ENCODE peak calls at places on chromosomes 16 and 17, in ten cellular contexts. S is HFF-Myc, H is foreskin fibroblast, Q is A549, A is hepatocyte, U is sigmoid colon, W is stomach, C is dorsolateral prefrontal cortex, X is cardiac fibroblast, M is esophagus muscularis mucosa. Y is an unnamed sample.

GRCh38 chr17:3818786-3819185 is 17.8 kb upstream of the ITGAE start:
- DNase-seq in S (no peak), H (no peak), Q (no peak), A (no peak), U (no peak), W (no peak), C (no peak), X (peak; percentile 37), M (no peak), Y (peak; percentile 16)

GRCh38 chr16:72959301-72959996 is 88.5 kb downstream of the ZFHX3 start:
- DNase-seq in S (no peak), H (no peak), Q (no peak), A (no peak), U (peak; percentile 64), W (no peak), C (no peak), X (no peak), M (no peak), Y (no peak)

GRCh38 chr16:82182237-82183003 is 12.4 kb upstream of the MPHOSPH6 start:
- DNase-seq in S (no peak), H (no peak), Q (no peak), A (no peak), U (no peak), W (no peak), C (no peak), X (peak; percentile 60), M (no peak), Y (peak; percentile 70)

GRCh38 chr17:8855477-8856204 is 11.8 kb downstream of the PIK3R6 start:
- DNase-seq in S (no peak), H (no peak), Q (no peak), A (no peak), U (no peak), W (no peak), C (no peak), X (no peak), M (no peak), Y (no peak)

GRCh38 chr16:22977294-22977697 is 163.3 kb downstream of the HS3ST2 start:
- DNase-seq in S (no peak), H (peak; percentile 10), Q (no peak), A (no peak), U (no peak), W (no peak), C (no peak), X (peak; percentile 7), M (peak; percentile 14), Y (no peak)

GRCh38 chr16:86608301-86608747 is 30.0 kb downstream of the FOXL1 start:
- DNase-seq in S (no peak), H (no peak), Q (no peak), A (no peak), U (no peak), W (no peak), C (no peak), X (peak; percentile 55), M (no peak), Y (no peak)

GRCh38 chr16:84941916-84942315 is 69.4 kb downstream of the ZDHHC7 start:
- DNase-seq in S (no peak), H (peak; percentile 69), Q (no peak), A (peak; percentile 49), U (no peak), W (no peak), C (no peak), X (no peak), M (no peak), Y (no peak)

GRCh38 chr16:15452456-15452855 is 18.1 kb downstream of the BMERB1 start:
- DNase-seq in S (no peak), H (no peak), Q (no peak), A (no peak), U (no peak), W (no peak), C (no peak), X (no peak), M (no peak), Y (no peak)

GRCh38 chr17:76452646-76453430 is at the start of gene UBE2O:
- DNase-seq in S (peak; percentile 47), H (peak; percentile 78), Q (peak; percentile 96), A (peak; percentile 94), U (peak; percentile 89), W (peak; percentile 88), C (peak; percentile 90), X (peak; percentile 84), M (peak; percentile 95), Y (peak; percentile 84)

GRCh38 chr17:22217135-22217534 is 524.8 kb downstream of the KCNJ18 start:
- DNase-seq in S (no peak), H (no peak), Q (no peak), A (no peak), U (no peak), W (no peak), C (no peak), X (no peak), M (no peak), Y (no peak)

GRCh38 chr17:49125449-49125848 is 7.1 kb upstream of the B4GALNT2 start:
- DNase-seq in S (no peak), H (no peak), Q (no peak), A (no peak), U (no peak), W (no peak), C (no peak), X (no peak), M (no peak), Y (no peak)

GRCh38 chr17:72432143-72432604 is 311.4 kb downstream of the SOX9 start:
- DNase-seq in S (no peak), H (peak; percentile 39), Q (no peak), A (no peak), U (no peak), W (no peak), C (no peak), X (no peak), M (no peak), Y (no peak)

GRCh38 chr17:19369846-19370492 is 7.4 kb upstream of the B9D1 start:
- DNase-seq in S (no peak), H (no peak), Q (no peak), A (no peak), U (peak; percentile 74), W (no peak), C (no peak), X (peak; percentile 31), M (no peak), Y (no peak)

GRCh38 chr17:58247511-58248363 is 9.4 kb downstream of the LPO start:
- DNase-seq in S (no peak), H (no peak), Q (no peak), A (no peak), U (no peak), W (no peak), C (no peak), X (no peak), M (peak; percentile 85), Y (no peak)

GRCh38 chr17:78186689-78187595 is at the start of the genes AFMID and TK1:
- DNase-seq in S (peak; percentile 85), H (peak; percentile 95), Q (peak; percentile 100), A (peak; percentile 98), U (peak; percentile 97), W (peak; percentile 99), C (peak; percentile 99), X (peak; percentile 98), M (peak; percentile 99), Y (peak; percentile 97)
- H3K4me3 ChIP-seq in S (peak within 1 kb of the TSS; percentile 70), H (peak within 1 kb of the TSS; percentile 82), Q (peak within 1 kb of the TSS; percentile 72), A (peak within 1 kb of the TSS; percentile 33), U (peak within 1 kb of the TSS; percentile 51), W (peak within 1 kb of the TSS; percentile 45), C (peak within 1 kb of the TSS; percentile 53), X (peak within 1 kb of the TSS; percentile 73), M (peak within 1 kb of the TSS; percentile 56), Y (peak within 1 kb of the TSS; percentile 68)

DNA sequence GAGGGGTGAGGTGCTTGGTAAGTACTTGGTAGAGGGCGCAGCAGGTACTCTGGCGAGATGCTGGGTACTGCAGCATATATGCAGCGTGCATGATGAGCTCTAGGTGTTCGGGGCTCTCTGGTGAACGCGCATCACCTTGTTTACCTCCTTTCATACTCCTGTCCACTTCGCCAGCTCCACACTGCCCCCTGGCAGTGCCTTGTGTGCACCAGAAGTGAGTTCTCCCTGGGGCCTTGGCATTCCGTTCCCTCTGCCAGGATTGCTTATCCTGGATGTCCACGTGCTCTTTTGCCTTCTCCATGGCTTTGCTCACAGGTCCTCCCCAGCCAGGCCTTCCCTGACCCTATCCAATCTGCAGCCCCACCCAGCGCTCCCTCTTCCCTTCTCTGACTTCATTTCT is 154.2 kb downstream of the MRM1 start:
- DNase-seq in S (no peak), H (no peak), Q (peak; percentile 70), A (peak; percentile 22), U (no peak), W (no peak), C (peak; percentile 14), X (peak; percentile 20), M (no peak), Y (peak; percentile 4)
- TF ChIP-seq CTCF in S (peak; percentile 65), H (peak; percentile 38), Q (peak; percentile 56), A (peak; percentile 23), U (peak; percentile 12), W (no peak), C (no peak), X (peak; percentile 47), M (no peak), Y (peak; percentile 36)

GRCh38 chr17:63838586-63839184 is 3.8 kb downstream of the SMARCD2 start:
- DNase-seq in S (no peak), H (peak; percentile 88), Q (no peak), A (peak; percentile 64), U (peak; percentile 99), W (peak; percentile 94), C (peak; percentile 96), X (peak; percentile 77), M (peak; percentile 98), Y (peak; percentile 89)
- H3K4me3 ChIP-seq in S (peak overlapping the region; percentile 7), H (no peak overlapping the region), Q (no peak overlapping the region), A (no peak overlapping the region), U (peak overlapping the region; percentile 91), W (peak overlapping the region; percentile 21), C (peak overlapping the region; percentile 22), X (no peak overlapping the region), M (peak overlapping the region; percentile 39), Y (peak overlapping the region; percentile 17)

GRCh38 chr17:67629963-67630320 is 87.8 kb upstream of the NOL11 start:
- DNase-seq in S (peak; percentile 35), H (peak; percentile 73), Q (no peak), A (no peak), U (no peak), W (no peak), C (no peak), X (peak; percentile 83), M (no peak), Y (peak; percentile 84)

GRCh38 chr17:67625971-67626370 is 91.8 kb upstream of the NOL11 start:
- DNase-seq in S (no peak), H (no peak), Q (no peak), A (no peak), U (no peak), W (no peak), C (no peak), X (no peak), M (no peak), Y (no peak)

GRCh38 chr17:67624886-67625656 is 92.7 kb upstream of the NOL11 start:
- DNase-seq in S (no peak), H (no peak), Q (no peak), A (no peak), U (no peak), W (no peak), C (no peak), X (no peak), M (no peak), Y (no peak)

GRCh38 chr17:67623767-67624166 is 94.0 kb upstream of the NOL11 start:
- DNase-seq in S (no peak), H (no peak), Q (no peak), A (no peak), U (no peak), W (no peak), C (no peak), X (no peak), M (no peak), Y (no peak)

DNA sequence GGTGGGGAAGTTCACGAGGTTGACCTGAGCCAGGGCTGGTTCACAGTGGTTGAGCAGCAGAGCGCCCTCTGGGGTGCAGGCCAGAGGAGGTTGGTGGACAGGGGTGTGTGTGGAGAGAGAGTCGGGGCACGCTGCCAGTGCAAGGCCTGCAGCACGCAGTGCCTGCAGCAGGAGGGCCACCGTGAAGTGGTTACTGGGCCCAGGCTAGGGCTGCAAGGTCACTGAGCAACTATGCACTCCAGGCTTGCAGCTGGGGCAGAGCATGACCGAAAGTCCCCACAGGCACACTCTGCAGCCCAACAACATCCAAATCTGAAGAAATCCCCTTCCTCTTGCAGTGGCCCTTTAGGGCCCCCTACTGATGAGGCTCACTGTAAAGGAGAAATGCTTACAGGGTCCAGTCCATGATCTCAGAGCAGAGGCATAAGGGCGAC is 89.1 kb upstream of the NOL11 start:
- DNase-seq in S (no peak), H (no peak), Q (no peak), A (no peak), U (no peak), W (peak; percentile 51), C (no peak), X (no peak), M (no peak), Y (peak; percentile 43)
- TF ChIP-seq CTCF in S (peak; percentile 15), H (no peak), Q (no peak), A (no peak), U (no peak), W (no peak), C (no peak), X (no peak), M (no peak), Y (peak; percentile 37)

Y was measured in fibroblast of pulmonary artery.